ENCODE peak calls at places on chromosome 2, in four cellular contexts. D is stimulated activated CD4-positive, alpha-beta T cell treated with anti-CD3 and anti-CD28 coated beads, Interleukin-1b, Interleukin-23, amount 100 ng/mL, for 24 hours; I is HCT116; J is NCI-H82. W is an unnamed sample.
A peak's percentile ranks its signal among the peaks of the same experiment; 100 is the strongest.

GRCh38 chr2:67295406-67295805 is 101.7 kb upstream of the ETAA1 start:
- DNase-seq in D (no peak), I (no peak), J (no peak), W (no peak)

GRCh38 chr2:18214936-18215335 is 336.5 kb downstream of the KCNS3 start:
- DNase-seq in D (no peak), I (no peak), J (no peak), W (no peak)

GRCh38 chr2:171541202-171541884 is 19.1 kb downstream of the CYBRD1 start:
- DNase-seq in D (no peak), I (no peak), J (peak; percentile 60), W (peak; percentile 3)

GRCh38 chr2:147847746-147848391 is 3.0 kb downstream of the ACVR2A start:
- DNase-seq in D (no peak), I (no peak), J (no peak), W (no peak)

GRCh38 chr2:43737097-43737854 is 36.6 kb upstream of the DYNC2LI1 start:
- DNase-seq in D (no peak), I (peak; percentile 18), J (no peak), W (no peak)

GRCh38 chr2:237201461-237202287 is 116.0 kb downstream of the COPS8 start:
- DNase-seq in D (no peak), I (peak; percentile 73), J (no peak), W (no peak)

GRCh38 chr2:142095647-142096046 is 35.2 kb downstream of the LRP1B start:
- DNase-seq in D (no peak), I (no peak), J (no peak), W (no peak)

GRCh38 chr2:229378386-229378785 is 107.3 kb upstream of the PID1 start:
- DNase-seq in D (no peak), I (no peak), J (no peak), W (no peak)

GRCh38 chr2:100403722-100404121 is 13.7 kb downstream of the CHST10 start:
- DNase-seq in D (no peak), I (no peak), J (no peak), W (no peak)

GRCh38 chr2:75102011-75102410 is 97.3 kb downstream of the TACR1 start:
- DNase-seq in D (no peak), I (no peak), J (no peak), W (no peak)

GRCh38 chr2:9554841-9555337 is 741 bp downstream of the ADAM17 start:
- DNase-seq in D (no peak), I (no peak), J (peak; percentile 86), W (no peak)

GRCh38 chr2:165952600-165953210 is 871 bp downstream of the TTC21B start:
- DNase-seq in D (no peak), I (no peak), J (peak; percentile 14), W (no peak)

GRCh38 chr2:189109921-189110397 is 69.6 kb downstream of the COL5A2 start:
- DNase-seq in D (no peak), I (peak; percentile 21), J (no peak), W (no peak)

GRCh38 chr2:10982931-10983701 is 71.4 kb downstream of the KCNF1 start:
- DNase-seq in D (no peak), I (no peak), J (peak; percentile 93), W (no peak)

W was measured in NCI-H2107.